ENCODE peak calls at places on chromosome 10, in six cellular contexts. One of them, this sample, is unnamed.

GRCh38 chr10:115566867-115567266 is 473.7 kb downstream of the ATRNL1 start:
- DNase-seq in OCI-LY7: no peak
- DNase-seq in osteoblast: no peak
- DNase-seq in mammary epithelial cell: no peak
- DNase-seq in Panc1: no peak
- DNase-seq in heart right ventricle: no peak
- DNase-seq in this sample: no peak

GRCh38 chr10:118850418-118851061 is 95.8 kb upstream of the CACUL1 start:
- DNase-seq in Panc1: peak; percentile 2
- DNase-seq in mammary epithelial cell: peak; percentile 60
- DNase-seq in heart right ventricle: peak; percentile 61
- DNase-seq in OCI-LY7: peak; percentile 66
- DNase-seq in osteoblast: no peak
- DNase-seq in this sample: peak; percentile 54

GRCh38 chr10:49381111-49381900 is 14.6 kb downstream of the DRGX start:
- DNase-seq in OCI-LY7: no peak
- DNase-seq in heart right ventricle: no peak
- DNase-seq in Panc1: no peak
- DNase-seq in mammary epithelial cell: no peak
- DNase-seq in osteoblast: no peak
- DNase-seq in this sample: no peak

GRCh38 chr10:75405201-75406143 is 3.9 kb upstream of the ZNF503 start:
- DNase-seq in osteoblast: no peak
- DNase-seq in Panc1: no peak
- DNase-seq in mammary epithelial cell: peak; percentile 56
- DNase-seq in OCI-LY7: no peak
- DNase-seq in heart right ventricle: no peak
- DNase-seq in this sample: peak; percentile 11

GRCh38 chr10:60348982-60349381 is 40.7 kb downstream of the ANK3 start:
- DNase-seq in Panc1: no peak
- DNase-seq in mammary epithelial cell: no peak
- DNase-seq in OCI-LY7: no peak
- DNase-seq in heart right ventricle: no peak
- DNase-seq in osteoblast: no peak
- DNase-seq in this sample: no peak

GRCh38 chr10:86066696-86067095 is 299.9 kb downstream of the GRID1 start:
- DNase-seq in OCI-LY7: no peak
- DNase-seq in osteoblast: peak; percentile 34
- DNase-seq in heart right ventricle: no peak
- DNase-seq in mammary epithelial cell: no peak
- DNase-seq in Panc1: no peak
- DNase-seq in this sample: no peak

GRCh38 chr10:68462536-68462935 is 9.2 kb downstream of the DNA2 start:
- DNase-seq in Panc1: no peak
- DNase-seq in osteoblast: peak; percentile 47
- DNase-seq in OCI-LY7: no peak
- DNase-seq in mammary epithelial cell: no peak
- DNase-seq in heart right ventricle: no peak
- DNase-seq in this sample: no peak

GRCh38 chr10:111835562-111835961 is 348.0 kb downstream of the GPAM start:
- DNase-seq in heart right ventricle: no peak
- DNase-seq in mammary epithelial cell: no peak
- DNase-seq in Panc1: no peak
- DNase-seq in OCI-LY7: no peak
- DNase-seq in osteoblast: no peak
- DNase-seq in this sample: no peak

GRCh38 chr10:12063483-12063818 is 5.3 kb upstream of the DHTKD1 start:
- DNase-seq in OCI-LY7: no peak
- DNase-seq in heart right ventricle: no peak
- DNase-seq in osteoblast: no peak
- DNase-seq in Panc1: no peak
- DNase-seq in mammary epithelial cell: no peak
- DNase-seq in this sample: no peak

GRCh38 chr10:11724938-11725776 is 17.0 kb upstream of the ECHDC3 start:
- DNase-seq in heart right ventricle: no peak
- DNase-seq in osteoblast: peak; percentile 95
- DNase-seq in mammary epithelial cell: peak; percentile 44
- DNase-seq in OCI-LY7: peak; percentile 90
- DNase-seq in Panc1: peak; percentile 41
- DNase-seq in this sample: peak; percentile 56

GRCh38 chr10:51244739-51245138 is 170.5 kb downstream of the PRKG1 start:
- DNase-seq in OCI-LY7: no peak
- DNase-seq in mammary epithelial cell: no peak
- DNase-seq in osteoblast: peak; percentile 74
- DNase-seq in Panc1: no peak
- DNase-seq in heart right ventricle: no peak
- DNase-seq in this sample: no peak

GRCh38 chr10:119252051-119252465 is 44.7 kb downstream of the GRK5 start:
- DNase-seq in osteoblast: no peak
- DNase-seq in heart right ventricle: peak; percentile 60
- DNase-seq in OCI-LY7: no peak
- DNase-seq in Panc1: no peak
- DNase-seq in mammary epithelial cell: no peak
- DNase-seq in this sample: no peak

GRCh38 chr10:100743626-100744135 is 1.7 kb upstream of the PAX2 start:
- DNase-seq in heart right ventricle: no peak
- DNase-seq in OCI-LY7: peak; percentile 70
- DNase-seq in Panc1: no peak
- DNase-seq in osteoblast: peak; percentile 96
- DNase-seq in mammary epithelial cell: peak; percentile 41
- DNase-seq in this sample: no peak

GRCh38 chr10:112362833-112363232 is 11.1 kb upstream of the ACSL5 start:
- DNase-seq in OCI-LY7: no peak
- DNase-seq in Panc1: no peak
- DNase-seq in heart right ventricle: peak; percentile 60
- DNase-seq in osteoblast: no peak
- DNase-seq in mammary epithelial cell: no peak
- DNase-seq in this sample: no peak

GRCh38 chr10:91690412-91690811 is 57.5 kb upstream of the PPP1R3C start:
- DNase-seq in osteoblast: no peak
- DNase-seq in heart right ventricle: no peak
- DNase-seq in mammary epithelial cell: no peak
- DNase-seq in Panc1: no peak
- DNase-seq in OCI-LY7: no peak
- DNase-seq in this sample: no peak

GRCh38 chr10:86244995-86245394 is 121.6 kb downstream of the GRID1 start:
- DNase-seq in Panc1: no peak
- DNase-seq in heart right ventricle: no peak
- DNase-seq in mammary epithelial cell: no peak
- DNase-seq in osteoblast: peak; percentile 30
- DNase-seq in OCI-LY7: no peak
- DNase-seq in this sample: no peak

GRCh38 chr10:44947356-44948152 is 12.0 kb upstream of the RASSF4 start:
- DNase-seq in Panc1: no peak
- DNase-seq in osteoblast: no peak
- DNase-seq in OCI-LY7: no peak
- DNase-seq in mammary epithelial cell: peak; percentile 43
- DNase-seq in heart right ventricle: no peak
- DNase-seq in this sample: peak; percentile 13

GRCh38 chr10:97889461-97890265 is 40.0 kb downstream of the GOLGA7B start:
- DNase-seq in mammary epithelial cell: peak; percentile 87
- DNase-seq in heart right ventricle: no peak
- DNase-seq in osteoblast: no peak
- DNase-seq in OCI-LY7: no peak
- DNase-seq in Panc1: no peak
- DNase-seq in this sample: peak; percentile 85

GRCh38 chr10:60312818-60313588 is 76.7 kb downstream of the ANK3 start:
- DNase-seq in osteoblast: peak; percentile 56
- DNase-seq in heart right ventricle: no peak
- DNase-seq in Panc1: no peak
- DNase-seq in OCI-LY7: no peak
- DNase-seq in mammary epithelial cell: peak; percentile 60
- DNase-seq in this sample: peak; percentile 73

GRCh38 chr10:132750936-132751335 is 35.0 kb downstream of the NKX6-2 start:
- DNase-seq in OCI-LY7: no peak
- DNase-seq in osteoblast: no peak
- DNase-seq in heart right ventricle: no peak
- DNase-seq in mammary epithelial cell: no peak
- DNase-seq in Panc1: no peak
- DNase-seq in this sample: no peak

GRCh38 chr10:96073722-96074121 is 30.3 kb downstream of the CCNJ start:
- DNase-seq in OCI-LY7: no peak
- DNase-seq in heart right ventricle: no peak
- DNase-seq in mammary epithelial cell: peak; percentile 75
- DNase-seq in Panc1: no peak
- DNase-seq in osteoblast: peak; percentile 69
- DNase-seq in this sample: peak; percentile 88

GRCh38 chr10:124076334-124076733 is 17.1 kb downstream of the CHST15 start:
- DNase-seq in heart right ventricle: no peak
- DNase-seq in Panc1: no peak
- DNase-seq in osteoblast: peak; percentile 45
- DNase-seq in mammary epithelial cell: no peak
- DNase-seq in OCI-LY7: no peak
- DNase-seq in this sample: no peak

GRCh38 chr10:124074471-124075109 is 18.8 kb downstream of the CHST15 start:
- DNase-seq in mammary epithelial cell: no peak
- DNase-seq in osteoblast: no peak
- DNase-seq in OCI-LY7: peak; percentile 65
- DNase-seq in heart right ventricle: peak; percentile 29
- DNase-seq in Panc1: no peak
- DNase-seq in this sample: no peak

GRCh38 chr10:124073642-124074377 is 19.6 kb downstream of the CHST15 start:
- DNase-seq in Panc1: no peak
- DNase-seq in osteoblast: no peak
- DNase-seq in heart right ventricle: no peak
- DNase-seq in mammary epithelial cell: no peak
- DNase-seq in OCI-LY7: peak; percentile 44
- DNase-seq in this sample: no peak

GRCh38 chr10:124077216-124077615 is 16.2 kb downstream of the CHST15 start:
- DNase-seq in Panc1: no peak
- DNase-seq in OCI-LY7: no peak
- DNase-seq in mammary epithelial cell: no peak
- DNase-seq in heart right ventricle: no peak
- DNase-seq in osteoblast: no peak
- DNase-seq in this sample: no peak

GRCh38 chr10:124075116-124075955 is 18.1 kb downstream of the CHST15 start:
- DNase-seq in Panc1: no peak
- DNase-seq in osteoblast: peak; percentile 75
- DNase-seq in heart right ventricle: no peak
- DNase-seq in OCI-LY7: peak; percentile 48
- DNase-seq in mammary epithelial cell: no peak
- DNase-seq in this sample: no peak
- H3K4me1 ChIP-seq in Panc1: peaks cover 4% of the 10 kb centered on the region
- H3K4me1 ChIP-seq in osteoblast: no peaks in the 10 kb centered on the region
- H3K4me1 ChIP-seq in heart right ventricle: peaks cover 9% of the 10 kb centered on the region
- H3K4me1 ChIP-seq in OCI-LY7: peaks cover 98% of the 10 kb centered on the region
- H3K4me1 ChIP-seq in mammary epithelial cell: no peaks in the 10 kb centered on the region
- H3K4me1 ChIP-seq in this sample: no peaks in the 10 kb centered on the region

GRCh38 chr10:13348216-13349017 is at the start of gene SEPHS1:
- DNase-seq in osteoblast: peak; percentile 96
- DNase-seq in mammary epithelial cell: peak; percentile 60
- DNase-seq in heart right ventricle: peak; percentile 74
- DNase-seq in Panc1: no peak
- DNase-seq in OCI-LY7: peak; percentile 92
- DNase-seq in this sample: peak; percentile 41
- H3K4me1 ChIP-seq in osteoblast: peaks cover 31% of the 10 kb centered on the region
- H3K4me1 ChIP-seq in mammary epithelial cell: peaks cover 18% of the 10 kb centered on the region
- H3K4me1 ChIP-seq in heart right ventricle: peaks cover 37% of the 10 kb centered on the region
- H3K4me1 ChIP-seq in Panc1: peaks cover 3% of the 10 kb centered on the region
- H3K4me1 ChIP-seq in OCI-LY7: peaks cover 44% of the 10 kb centered on the region
- H3K4me1 ChIP-seq in this sample: no peaks in the 10 kb centered on the region

DNA sequence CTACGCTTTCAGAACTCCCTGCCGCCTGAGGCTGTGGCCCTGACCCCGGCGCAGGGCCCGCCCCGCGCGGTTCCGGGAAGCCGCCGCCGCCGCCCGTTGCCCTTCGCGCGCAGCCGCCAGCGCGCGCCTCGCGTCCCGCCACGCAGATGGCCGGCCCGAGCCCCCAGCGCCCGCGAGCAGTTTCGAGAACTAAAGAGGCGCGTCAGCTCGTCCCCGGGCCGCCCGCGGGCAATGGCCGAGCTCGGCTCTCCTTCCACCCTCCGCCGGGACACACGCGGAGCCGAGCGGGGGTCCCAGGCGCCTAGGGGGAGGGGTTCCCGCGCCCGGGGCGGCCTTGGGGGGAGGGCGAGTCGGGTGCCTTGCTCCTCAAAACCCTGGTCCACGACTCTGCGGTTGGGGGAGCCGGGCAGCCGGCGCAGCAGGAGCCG is 1.8 kb downstream of the HNRNPF start:
- DNase-seq in Panc1: no peak
- DNase-seq in OCI-LY7: peak; percentile 73
- DNase-seq in mammary epithelial cell: peak; percentile 44
- DNase-seq in heart right ventricle: peak; percentile 67
- DNase-seq in osteoblast: peak; percentile 91
- DNase-seq in this sample: no peak
- H3K4me1 ChIP-seq in Panc1: peaks cover 26% of the 10 kb centered on the region
- H3K4me1 ChIP-seq in OCI-LY7: peaks cover 51% of the 10 kb centered on the region
- H3K4me1 ChIP-seq in mammary epithelial cell: peaks cover 30% of the 10 kb centered on the region
- H3K4me1 ChIP-seq in heart right ventricle: peaks cover 51% of the 10 kb centered on the region
- H3K4me1 ChIP-seq in osteoblast: peaks cover 22% of the 10 kb centered on the region
- H3K4me1 ChIP-seq in this sample: peaks cover 36% of the 10 kb centered on the region

DNA sequence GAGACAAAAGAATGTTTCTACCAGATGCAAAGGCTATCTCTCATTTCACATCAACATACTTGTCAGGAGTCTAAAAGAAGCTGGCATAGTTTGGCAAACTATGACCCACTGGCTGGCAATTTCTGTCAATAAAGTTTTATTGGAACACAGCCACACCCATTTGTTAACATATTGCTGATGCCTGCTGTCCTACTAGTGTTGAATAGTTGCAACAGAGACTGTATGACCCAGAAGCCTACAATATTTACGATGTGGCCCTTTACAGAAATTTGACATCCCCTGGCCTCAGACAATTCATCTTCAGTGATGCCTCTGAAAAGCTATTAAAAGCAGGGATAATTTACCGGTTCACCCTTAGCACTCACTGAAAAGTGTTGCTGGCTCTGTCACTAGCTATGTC is 155.2 kb downstream of the ARID5B start:
- DNase-seq in mammary epithelial cell: no peak
- DNase-seq in OCI-LY7: no peak
- DNase-seq in heart right ventricle: no peak
- DNase-seq in Panc1: no peak
- DNase-seq in osteoblast: no peak
- DNase-seq in this sample: no peak
- H3K4me1 ChIP-seq in mammary epithelial cell: no peaks in the 10 kb centered on the region
- H3K4me1 ChIP-seq in OCI-LY7: peaks cover 17% of the 10 kb centered on the region
- H3K4me1 ChIP-seq in heart right ventricle: peaks cover 95% of the 10 kb centered on the region
- H3K4me1 ChIP-seq in Panc1: peaks cover 11% of the 10 kb centered on the region
- H3K4me1 ChIP-seq in osteoblast: peaks cover 76% of the 10 kb centered on the region
- H3K4me1 ChIP-seq in this sample: peaks cover 9% of the 10 kb centered on the region

GRCh38 chr10:61993676-61994401 is 92.3 kb downstream of the ARID5B start:
- DNase-seq in heart right ventricle: no peak
- DNase-seq in mammary epithelial cell: no peak
- DNase-seq in osteoblast: no peak
- DNase-seq in Panc1: no peak
- DNase-seq in OCI-LY7: no peak
- DNase-seq in this sample: peak; percentile 32
- H3K4me1 ChIP-seq in heart right ventricle: peaks cover 25% of the 10 kb centered on the region
- H3K4me1 ChIP-seq in mammary epithelial cell: peaks cover 15% of the 10 kb centered on the region
- H3K4me1 ChIP-seq in osteoblast: peaks cover 25% of the 10 kb centered on the region
- H3K4me1 ChIP-seq in Panc1: peaks cover 43% of the 10 kb centered on the region
- H3K4me1 ChIP-seq in OCI-LY7: peaks cover 100% of the 10 kb centered on the region
- H3K4me1 ChIP-seq in this sample: peaks cover 13% of the 10 kb centered on the region

This sample was measured in foreskin keratinocyte.